ENCODE peak calls at places on chromosomes 12 and 14, in eight cellular contexts. One of them, this sample, is unnamed.

GRCh38 chr14:104326848-104327247 is 188.5 kb downstream of the KIF26A start:
- DNase-seq in A549: no peak
- DNase-seq in endothelial cell: no peak
- DNase-seq in cardiac muscle cell: no peak
- DNase-seq in GM13976: no peak
- DNase-seq in ovary: no peak
- DNase-seq in fibroblast of mammary gland: no peak
- DNase-seq in cardiac fibroblast: no peak
- DNase-seq in this sample: no peak

GRCh38 chr12:26126340-26127284 is 1.8 kb upstream of the BHLHE41 start:
- DNase-seq in A549: peak
- DNase-seq in endothelial cell: peak
- DNase-seq in cardiac muscle cell: peak
- DNase-seq in GM13976: peak
- DNase-seq in ovary: peak
- DNase-seq in fibroblast of mammary gland: peak
- DNase-seq in cardiac fibroblast: peak
- DNase-seq in this sample: peak

GRCh38 chr12:31874961-31875608 is 84.1 kb upstream of the RESF1 start:
- DNase-seq in A549: peak
- DNase-seq in endothelial cell: peak
- DNase-seq in cardiac muscle cell: no peak
- DNase-seq in GM13976: peak
- DNase-seq in ovary: peak
- DNase-seq in fibroblast of mammary gland: peak
- DNase-seq in cardiac fibroblast: peak
- DNase-seq in this sample: peak

GRCh38 chr12:114711689-114712152 is 27.7 kb upstream of the TBX3 start:
- DNase-seq in A549: no peak
- DNase-seq in endothelial cell: no peak
- DNase-seq in cardiac muscle cell: no peak
- DNase-seq in GM13976: no peak
- DNase-seq in ovary: no peak
- DNase-seq in fibroblast of mammary gland: no peak
- DNase-seq in cardiac fibroblast: no peak
- DNase-seq in this sample: no peak

GRCh38 chr12:116525418-116526001 is 33.7 kb upstream of the MAP1LC3B2 start:
- DNase-seq in A549: peak
- DNase-seq in endothelial cell: no peak
- DNase-seq in cardiac muscle cell: no peak
- DNase-seq in GM13976: no peak
- DNase-seq in ovary: peak
- DNase-seq in fibroblast of mammary gland: peak
- DNase-seq in cardiac fibroblast: peak
- DNase-seq in this sample: peak

GRCh38 chr12:116372815-116373214 is 95.3 kb upstream of the MED13L start:
- DNase-seq in A549: no peak
- DNase-seq in endothelial cell: no peak
- DNase-seq in cardiac muscle cell: no peak
- DNase-seq in GM13976: no peak
- DNase-seq in ovary: no peak
- DNase-seq in fibroblast of mammary gland: no peak
- DNase-seq in cardiac fibroblast: peak
- DNase-seq in this sample: peak

GRCh38 chr12:75389061-75389460 is 1.8 kb upstream of the GLIPR1L2 start:
- DNase-seq in A549: no peak
- DNase-seq in endothelial cell: no peak
- DNase-seq in cardiac muscle cell: no peak
- DNase-seq in GM13976: no peak
- DNase-seq in ovary: no peak
- DNase-seq in fibroblast of mammary gland: peak
- DNase-seq in cardiac fibroblast: peak
- DNase-seq in this sample: peak

GRCh38 chr14:68539839-68540238 is 253.0 kb downstream of the ZFP36L1 start:
- DNase-seq in A549: no peak
- DNase-seq in endothelial cell: no peak
- DNase-seq in cardiac muscle cell: no peak
- DNase-seq in GM13976: no peak
- DNase-seq in ovary: no peak
- DNase-seq in fibroblast of mammary gland: no peak
- DNase-seq in cardiac fibroblast: no peak
- DNase-seq in this sample: no peak

DNA sequence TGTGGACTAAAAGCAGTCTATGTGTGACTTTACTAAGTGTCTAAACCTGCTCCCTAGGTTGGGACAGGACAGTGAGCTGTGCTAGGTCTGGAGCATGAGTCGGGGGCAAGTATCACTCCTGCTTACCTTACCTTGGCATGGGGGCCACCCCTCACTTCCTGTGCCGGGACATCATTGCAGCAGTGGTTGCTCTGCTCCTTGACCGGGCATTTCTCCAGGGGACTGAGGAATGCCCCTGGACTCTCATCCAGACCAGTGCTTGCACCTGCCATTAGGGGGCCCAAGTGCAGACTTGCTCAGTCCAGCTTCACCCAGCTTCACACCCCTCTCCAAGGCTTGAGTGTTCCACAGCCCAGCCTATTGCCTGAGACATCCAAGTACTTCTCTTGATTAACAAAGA is 84.7 kb upstream of the NELL2 start:
- DNase-seq in A549: no peak
- DNase-seq in endothelial cell: peak
- DNase-seq in cardiac muscle cell: no peak
- DNase-seq in GM13976: no peak
- DNase-seq in ovary: no peak
- DNase-seq in fibroblast of mammary gland: no peak
- DNase-seq in cardiac fibroblast: no peak
- DNase-seq in this sample: no peak
- TF ChIP-seq CTCF in A549: no peak
- TF ChIP-seq CTCF in endothelial cell: peak
- TF ChIP-seq CTCF in cardiac muscle cell: no peak
- TF ChIP-seq CTCF in GM13976: no peak
- TF ChIP-seq CTCF in ovary: no peak
- TF ChIP-seq CTCF in fibroblast of mammary gland: no peak
- TF ChIP-seq CTCF in cardiac fibroblast: no peak
- TF ChIP-seq CTCF in this sample: no peak

GRCh38 chr14:61695695-61696527 is 598 bp downstream of the HIF1A start:
- DNase-seq in A549: peak
- DNase-seq in endothelial cell: peak
- DNase-seq in cardiac muscle cell: peak
- DNase-seq in GM13976: peak
- DNase-seq in ovary: peak
- DNase-seq in fibroblast of mammary gland: no peak
- DNase-seq in cardiac fibroblast: peak
- DNase-seq in this sample: no peak

GRCh38 chr14:61698216-61698980 is 3.1 kb downstream of the HIF1A start:
- DNase-seq in A549: no peak
- DNase-seq in endothelial cell: no peak
- DNase-seq in cardiac muscle cell: peak
- DNase-seq in GM13976: no peak
- DNase-seq in ovary: no peak
- DNase-seq in fibroblast of mammary gland: no peak
- DNase-seq in cardiac fibroblast: peak
- DNase-seq in this sample: no peak

GRCh38 chr14:61694039-61694438 is 1.3 kb upstream of the HIF1A start:
- DNase-seq in A549: no peak
- DNase-seq in endothelial cell: no peak
- DNase-seq in cardiac muscle cell: no peak
- DNase-seq in GM13976: no peak
- DNase-seq in ovary: no peak
- DNase-seq in fibroblast of mammary gland: no peak
- DNase-seq in cardiac fibroblast: no peak
- DNase-seq in this sample: no peak

GRCh38 chr14:61696753-61697318 is 1.5 kb downstream of the HIF1A start:
- DNase-seq in A549: no peak
- DNase-seq in endothelial cell: no peak
- DNase-seq in cardiac muscle cell: no peak
- DNase-seq in GM13976: no peak
- DNase-seq in ovary: no peak
- DNase-seq in fibroblast of mammary gland: no peak
- DNase-seq in cardiac fibroblast: peak
- DNase-seq in this sample: no peak

DNA sequence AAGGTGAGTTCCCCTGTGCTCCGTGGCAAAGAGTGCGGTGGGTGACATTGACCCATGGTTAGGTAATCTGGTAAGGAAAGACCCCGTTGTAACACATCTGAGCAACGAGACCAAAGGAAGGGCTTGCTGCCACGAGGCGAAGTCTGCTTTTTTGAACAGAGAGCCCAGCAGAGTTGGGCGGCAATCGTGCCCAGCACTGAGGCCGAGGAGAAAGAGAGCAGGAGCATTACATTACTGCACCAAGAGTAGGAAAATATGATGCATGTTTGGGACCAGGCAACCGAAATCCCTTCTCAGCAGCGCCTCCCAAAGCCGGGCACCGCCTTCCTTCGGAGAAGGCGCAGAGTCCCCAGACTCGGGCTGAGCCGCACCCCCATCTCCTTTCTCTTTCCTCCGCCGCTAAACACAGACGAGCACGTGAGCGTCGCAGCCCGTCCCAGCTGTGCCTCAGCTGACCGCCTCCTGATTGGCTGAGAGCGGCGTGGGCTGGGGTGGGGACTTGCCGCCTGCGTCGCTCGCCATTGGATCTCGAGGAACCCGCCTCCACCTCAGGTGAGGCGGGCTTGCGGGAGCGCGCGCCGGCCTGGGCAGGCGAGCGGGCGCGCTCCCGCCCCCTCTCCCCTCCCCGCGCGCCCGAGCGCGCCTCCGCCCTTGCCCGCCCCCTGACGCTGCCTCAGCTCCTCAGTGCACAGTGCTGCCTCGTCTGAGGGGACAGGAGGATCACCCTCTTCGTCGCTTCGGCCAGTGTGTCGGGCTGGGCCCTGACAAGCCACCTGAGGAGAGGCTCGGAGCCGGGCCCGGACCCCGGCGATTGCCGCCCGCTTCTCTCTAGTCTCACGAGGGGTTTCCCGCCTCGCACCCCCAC is at the start of gene HIF1A:
- DNase-seq in A549: peak
- DNase-seq in endothelial cell: peak
- DNase-seq in cardiac muscle cell: peak
- DNase-seq in GM13976: peak
- DNase-seq in ovary: peak
- DNase-seq in fibroblast of mammary gland: peak
- DNase-seq in cardiac fibroblast: peak
- DNase-seq in this sample: peak
- TF ChIP-seq CTCF in A549: peak
- TF ChIP-seq CTCF in endothelial cell: no peak
- TF ChIP-seq CTCF in cardiac muscle cell: peak
- TF ChIP-seq CTCF in GM13976: peak
- TF ChIP-seq CTCF in ovary: no peak
- TF ChIP-seq CTCF in fibroblast of mammary gland: peak
- TF ChIP-seq CTCF in cardiac fibroblast: peak
- TF ChIP-seq CTCF in this sample: no peak

DNA sequence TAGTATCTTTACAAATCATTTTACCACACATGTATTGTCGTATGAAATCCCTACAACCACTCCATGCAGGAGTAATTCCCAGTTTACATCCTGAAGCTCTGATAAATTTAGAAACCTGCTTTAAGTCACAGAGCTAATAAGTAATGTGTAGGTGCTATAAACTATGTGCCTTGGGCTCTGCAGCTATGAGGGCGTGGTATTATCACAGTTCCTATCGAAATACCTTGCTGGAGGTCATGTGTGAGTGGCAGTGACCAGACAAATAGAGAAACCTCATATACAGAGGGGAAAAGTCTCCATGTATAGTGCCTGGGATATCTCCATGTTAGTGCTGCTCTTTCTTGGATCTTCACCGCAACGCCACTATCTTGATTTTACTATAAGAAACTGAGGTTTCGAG is 898 bp upstream of the TBC1D15 start:
- DNase-seq in A549: no peak
- DNase-seq in endothelial cell: no peak
- DNase-seq in cardiac muscle cell: no peak
- DNase-seq in GM13976: no peak
- DNase-seq in ovary: no peak
- DNase-seq in fibroblast of mammary gland: no peak
- DNase-seq in cardiac fibroblast: no peak
- DNase-seq in this sample: no peak
- TF ChIP-seq CTCF in A549: no peak
- TF ChIP-seq CTCF in endothelial cell: no peak
- TF ChIP-seq CTCF in cardiac muscle cell: no peak
- TF ChIP-seq CTCF in GM13976: no peak
- TF ChIP-seq CTCF in ovary: no peak
- TF ChIP-seq CTCF in fibroblast of mammary gland: no peak
- TF ChIP-seq CTCF in cardiac fibroblast: no peak
- TF ChIP-seq CTCF in this sample: no peak

DNA sequence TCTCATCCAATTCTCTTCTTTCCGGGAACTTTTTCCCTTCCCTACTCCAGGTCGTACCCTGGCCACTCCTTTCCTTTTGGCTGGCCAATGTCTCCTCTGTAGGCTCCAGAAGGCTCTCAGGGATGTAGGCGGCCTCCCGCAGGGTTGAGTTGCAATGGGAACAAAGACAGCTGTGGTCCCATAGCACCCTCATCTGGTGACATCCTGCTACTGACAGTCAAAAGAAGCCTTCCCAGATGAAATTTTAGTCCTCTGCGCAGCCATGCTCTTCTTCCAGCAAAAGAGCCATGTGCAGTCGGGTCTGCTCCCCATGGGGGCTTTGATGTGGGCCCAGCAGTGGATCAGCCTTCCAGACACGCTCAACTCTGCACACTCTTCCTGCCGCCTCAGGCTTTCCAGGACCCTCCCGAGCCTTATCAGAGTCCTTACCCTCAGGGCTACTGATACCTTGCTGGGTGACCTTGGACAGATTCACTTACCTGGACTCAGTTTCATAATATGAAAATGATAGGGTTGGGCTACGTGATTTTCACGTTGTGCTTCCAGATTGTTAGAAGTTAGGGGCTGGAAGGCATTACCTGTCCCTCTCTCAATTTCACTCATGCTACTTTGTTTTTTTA is 5.5 kb upstream of the CELA1 start:
- DNase-seq in A549: peak
- DNase-seq in endothelial cell: peak
- DNase-seq in cardiac muscle cell: peak
- DNase-seq in GM13976: peak
- DNase-seq in ovary: no peak
- DNase-seq in fibroblast of mammary gland: peak
- DNase-seq in cardiac fibroblast: peak
- DNase-seq in this sample: peak
- TF ChIP-seq CTCF in A549: peak
- TF ChIP-seq CTCF in endothelial cell: peak
- TF ChIP-seq CTCF in cardiac muscle cell: peak
- TF ChIP-seq CTCF in GM13976: peak
- TF ChIP-seq CTCF in ovary: no peak
- TF ChIP-seq CTCF in fibroblast of mammary gland: peak
- TF ChIP-seq CTCF in cardiac fibroblast: peak
- TF ChIP-seq CTCF in this sample: peak